ENCODE peak calls at places on chromosomes 11 and 22, in five cellular contexts. L is foreskin fibroblast, T is heart right ventricle, P is NB4, X is fibroblast of lung. Z is an unnamed sample.
A peak's percentile ranks its signal among the peaks of the same experiment; 100 is the strongest.

GRCh38 chr22:44595841-44596341 is 97.9 kb upstream of the RTL6 start:
- DNase-seq in L (no peak), T (no peak), P (peak; percentile 55), X (peak; percentile 42), Z (no peak)

GRCh38 chr11:121520243-121521144 is 67.7 kb upstream of the SORL1-AS1 start:
- DNase-seq in L (peak; percentile 63), T (no peak), P (peak; percentile 9), X (peak; percentile 90), Z (peak; percentile 54)

GRCh38 chr22:46421272-46421671 is 85.8 kb downstream of the TRMU start:
- DNase-seq in L (no peak), T (no peak), P (no peak), X (no peak), Z (no peak)

GRCh38 chr11:96481806-96482592 is 92.2 kb downstream of the JRKL start:
- DNase-seq in L (no peak), T (no peak), P (no peak), X (peak; percentile 58), Z (no peak)

GRCh38 chr11:63343130-63343529 is 26.5 kb upstream of the SLC22A9 start:
- DNase-seq in L (no peak), T (no peak), P (no peak), X (no peak), Z (no peak)

GRCh38 chr22:42939941-42940653 is 74.9 kb downstream of the PACSIN2 start:
- DNase-seq in L (peak; percentile 72), T (no peak), P (no peak), X (peak; percentile 69), Z (peak; percentile 75)

GRCh38 chr11:130068986-130069683 is 559 bp upstream of the APLP2 start:
- DNase-seq in L (peak; percentile 93), T (peak; percentile 84), P (no peak), X (peak; percentile 92), Z (peak; percentile 89)

GRCh38 chr22:27881404-27881803 is 37.7 kb downstream of the PITPNB start:
- DNase-seq in L (peak; percentile 41), T (no peak), P (no peak), X (peak; percentile 83), Z (no peak)

GRCh38 chr11:126917531-126918204 is 82.9 kb downstream of the KIRREL3 start:
- DNase-seq in L (peak; percentile 91), T (no peak), P (no peak), X (peak; percentile 81), Z (peak; percentile 99)

GRCh38 chr22:46175631-46176030 is 25.3 kb downstream of the PPARA start:
- DNase-seq in L (peak; percentile 67), T (no peak), P (no peak), X (no peak), Z (peak; percentile 91)

GRCh38 chr11:67274768-67275605 is 8.7 kb downstream of the GRK2 start:
- DNase-seq in L (no peak), T (peak; percentile 74), P (no peak), X (no peak), Z (no peak)

GRCh38 chr22:22590136-22590891 is 31.2 kb upstream of the PRAME start:
- DNase-seq in L (no peak), T (no peak), P (no peak), X (no peak), Z (no peak)
- TF ChIP-seq CTCF in L (no peak), T (no peak), P (no peak), X (no peak), Z (no peak)

GRCh38 chr11:107009190-107009589 is 9.1 kb downstream of the GUCY1A2 start:
- DNase-seq in L (no peak), T (no peak), P (no peak), X (no peak), Z (no peak)
- TF ChIP-seq CTCF in L (no peak), T (no peak), P (no peak), X (no peak), Z (peak; percentile 28)

DNA sequence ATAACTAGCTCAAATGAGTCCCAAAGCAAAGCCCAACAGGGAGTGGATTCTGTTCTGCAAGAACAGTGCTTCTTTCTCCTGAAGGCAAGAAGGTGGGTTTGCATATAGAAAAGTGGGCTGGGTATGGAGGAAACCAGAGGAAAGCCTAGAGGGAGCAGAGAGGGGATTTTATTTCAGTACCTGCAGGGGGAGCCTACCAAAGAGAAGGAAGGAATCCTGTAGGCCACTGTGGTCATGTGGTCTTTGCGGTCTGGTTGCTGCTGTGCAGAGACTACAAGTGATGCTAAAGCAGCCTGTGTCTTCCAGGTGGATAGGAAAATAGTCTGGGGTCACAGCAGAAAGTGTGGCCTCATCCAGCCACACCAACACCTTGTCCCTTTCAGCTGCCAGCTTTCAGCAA is 33.2 kb upstream of the ZBTB16 start:
- DNase-seq in L (no peak), T (no peak), P (peak; percentile 73), X (peak; percentile 39), Z (no peak)
- TF ChIP-seq CTCF in L (no peak), T (no peak), P (peak; percentile 47), X (peak; percentile 45), Z (peak; percentile 31)

GRCh38 chr11:103659138-103659734 is 377.2 kb upstream of the DDI1 start:
- DNase-seq in L (no peak), T (no peak), P (no peak), X (no peak), Z (peak; percentile 32)
- TF ChIP-seq CTCF in L (peak; percentile 36), T (no peak), P (peak; percentile 3), X (peak; percentile 35), Z (peak; percentile 75)

GRCh38 chr22:35367331-35367886 is 13.5 kb upstream of the HMOX1 start:
- DNase-seq in L (no peak), T (no peak), P (peak; percentile 44), X (peak; percentile 19), Z (no peak)
- TF ChIP-seq CTCF in L (no peak), T (no peak), P (no peak), X (no peak), Z (no peak)

DNA sequence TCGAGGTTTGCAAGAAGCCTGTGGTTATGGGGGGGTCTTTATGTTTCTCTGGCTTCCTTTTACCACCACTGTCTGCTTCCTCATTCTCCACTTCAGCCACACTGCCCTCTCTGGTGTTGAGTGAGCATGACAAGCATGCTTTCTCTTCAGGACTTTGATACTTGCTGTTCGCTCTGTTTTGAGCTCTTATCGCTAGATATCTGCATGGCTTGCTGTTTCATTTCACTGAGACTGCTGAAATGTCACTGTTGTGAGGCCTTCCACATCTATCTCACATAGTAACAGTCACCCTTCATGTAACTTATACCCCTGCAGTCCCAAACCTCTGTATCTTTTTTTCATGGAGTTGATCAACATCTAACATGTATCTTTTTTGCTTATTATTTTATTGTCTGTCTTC is 59.8 kb downstream of the TMEM135 start:
- DNase-seq in L (no peak), T (no peak), P (peak; percentile 83), X (peak; percentile 29), Z (peak; percentile 3)
- TF ChIP-seq CTCF in L (peak; percentile 53), T (peak; percentile 26), P (peak; percentile 87), X (peak; percentile 80), Z (peak; percentile 74)

Z was measured in HFFc6.